ENCODE peak calls at places on chromosomes 3 and 15, in ten cellular contexts. U is activated T-cell treated with anti-CD3 and anti-CD28 coated beads for 48 hours; N is stimulated activated CD4-positive, alpha-beta T cell treated with anti-CD3 and anti-CD28 coated beads, Interleukin-4, amount 100 ng/mL, for 1 hour; I is GM20000; V is astrocyte of the spinal cord; R is activated CD4-positive, alpha-beta T cell treated with anti-CD3 and anti-CD28 coated beads for 36 hours; B is WTC11; L is T follicular helper cell; A is M059J; S is EH. E is an unnamed sample.

GRCh38 chr15:90513448-90513847 is 16.3 kb upstream of the CRTC3 start:
- DNase-seq in U (no peak), N (no peak), I (no peak), V (no peak), R (no peak), B (no peak), L (no peak), A (peak), S (no peak), E (no peak)

GRCh38 chr3:46461971-46462910 is 2.5 kb downstream of the LTF start:
- DNase-seq in U (no peak), N (no peak), I (no peak), V (no peak), R (no peak), B (no peak), L (no peak), A (peak), S (peak), E (peak)

GRCh38 chr15:77709135-77709886 is 76.6 kb upstream of the LINGO1 start:
- DNase-seq in U (no peak), N (no peak), I (no peak), V (no peak), R (no peak), B (no peak), L (no peak), A (no peak), S (peak), E (no peak)

GRCh38 chr3:194162817-194163584 is 27.1 kb downstream of the HES1 start:
- DNase-seq in U (no peak), N (no peak), I (no peak), V (no peak), R (no peak), B (no peak), L (no peak), A (no peak), S (no peak), E (no peak)

GRCh38 chr3:148789156-148789555 is 38.5 kb upstream of the CPB1 start:
- DNase-seq in U (no peak), N (no peak), I (no peak), V (peak), R (no peak), B (no peak), L (no peak), A (peak), S (peak), E (no peak)

GRCh38 chr3:132789959-132790358 is 67.8 kb upstream of the NPHP3 start:
- DNase-seq in U (no peak), N (no peak), I (no peak), V (no peak), R (no peak), B (no peak), L (no peak), A (no peak), S (no peak), E (no peak)

GRCh38 chr15:65790692-65791334 is 1.3 kb downstream of the DENND4A start:
- DNase-seq in U (no peak), N (no peak), I (peak), V (no peak), R (no peak), B (no peak), L (no peak), A (peak), S (peak), E (peak)

GRCh38 chr3:174413057-174413912 is 445.8 kb upstream of the NAALADL2 start:
- DNase-seq in U (no peak), N (no peak), I (no peak), V (no peak), R (no peak), B (no peak), L (no peak), A (no peak), S (no peak), E (no peak)

GRCh38 chr3:164401923-164402322 is 676.4 kb downstream of the SI start:
- DNase-seq in U (no peak), N (no peak), I (no peak), V (no peak), R (no peak), B (no peak), L (no peak), A (no peak), S (no peak), E (no peak)

E was measured in fibroblast of the aortic adventitia.